ENCODE peak calls at places on chromosomes 13 and 19, in six cellular contexts. F, N, V, B, W and K are unnamed samples.

GRCh38 chr19:22428299-22428913 is 6.3 kb upstream of the ZNF98 start:
- DNase-seq in W (no peak), V (no peak), F (no peak), N (no peak), B (no peak), K (no peak)

GRCh38 chr19:46495789-46496099 is at the start of gene PNMA8B:
- DNase-seq in F (peak; percentile 81), B (no peak), W (no peak), V (no peak), N (peak; percentile 57), K (peak; percentile 91)

GRCh38 chr19:52066258-52066866 is 17.7 kb upstream of the ZNF432 start:
- DNase-seq in N (no peak), B (no peak), W (no peak), V (no peak), F (no peak), K (no peak)

GRCh38 chr19:49084206-49085019 is 838 bp upstream of the SNRNP70 start:
- DNase-seq in F (no peak), N (no peak), B (no peak), V (no peak), W (no peak), K (peak; percentile 11)

GRCh38 chr19:751501-752341 is 809 bp downstream of the MISP start:
- DNase-seq in W (peak; percentile 79), B (no peak), F (no peak), N (no peak), V (no peak), K (no peak)

GRCh38 chr13:96181886-96182285 is 92.0 kb downstream of the HS6ST3 start:
- DNase-seq in F (no peak), B (no peak), W (no peak), N (no peak), V (no peak), K (no peak)

GRCh38 chr13:58080806-58081205 is 449.3 kb downstream of the PCDH17 start:
- DNase-seq in N (no peak), B (no peak), W (no peak), F (no peak), V (no peak), K (no peak)

GRCh38 chr19:17680235-17680722 is 7.9 kb downstream of the UNC13A start:
- DNase-seq in W (peak; percentile 41), N (no peak), F (no peak), B (peak; percentile 64), V (no peak), K (no peak)

GRCh38 chr19:12194827-12195500 is 32.1 kb downstream of the ZNF136 start:
- DNase-seq in F (no peak), V (peak; percentile 34), B (peak; percentile 19), N (no peak), W (no peak), K (no peak)

GRCh38 chr19:1027020-1027952 is 878 bp downstream of the CNN2 start:
- DNase-seq in W (peak; percentile 50), B (peak; percentile 32), N (no peak), V (no peak), F (no peak), K (no peak)

GRCh38 chr19:56594783-56595547 is at the start of gene ZNF71:
- DNase-seq in N (peak; percentile 89), W (peak; percentile 65), V (peak; percentile 69), B (peak; percentile 82), F (peak; percentile 83), K (peak; percentile 86)

GRCh38 chr19:13234518-13234917 is 84.3 kb downstream of the IER2 start:
- DNase-seq in N (no peak), B (peak; percentile 71), V (peak; percentile 16), F (no peak), W (peak; percentile 36), K (no peak)

GRCh38 chr19:38686530-38686888 is 39.1 kb downstream of the ACTN4 start:
- DNase-seq in W (no peak), N (no peak), F (no peak), B (peak; percentile 48), V (no peak), K (no peak)

GRCh38 chr19:55390461-55390880 is 4.7 kb downstream of the RPL28 start:
- DNase-seq in N (no peak), F (no peak), V (no peak), W (peak; percentile 57), B (no peak), K (no peak)

GRCh38 chr19:45767881-45768643 is 990 bp downstream of the SIX5 start:
- DNase-seq in B (no peak), W (peak; percentile 56), F (peak; percentile 13), N (no peak), V (no peak), K (no peak)

GRCh38 chr13:71290963-71291937 is 575.8 kb downstream of the DACH1 start:
- DNase-seq in N (peak; percentile 37), B (peak; percentile 34), W (peak; percentile 75), F (peak; percentile 76), V (no peak), K (peak; percentile 83)

GRCh38 chr19:33248553-33248953 is 22.9 kb upstream of the SLC7A10 start:
- DNase-seq in W (no peak), V (no peak), B (no peak), F (no peak), N (no peak), K (no peak)

GRCh38 chr19:45267296-45267695 is 16.2 kb downstream of the MARK4 start:
- DNase-seq in N (no peak), W (no peak), F (no peak), B (no peak), V (no peak), K (no peak)

GRCh38 chr19:53157601-53158000 is 1.3 kb downstream of the ZNF347 start:
- DNase-seq in W (no peak), V (no peak), B (no peak), F (no peak), N (no peak), K (no peak)

GRCh38 chr13:62113145-62113544 is 697.5 kb upstream of the PCDH20 start:
- DNase-seq in W (peak; percentile 23), B (no peak), V (no peak), F (peak; percentile 21), N (no peak), K (no peak)

GRCh38 chr13:104408733-104409132 is 1342.5 kb upstream of the SLC10A2 start:
- DNase-seq in F (no peak), N (no peak), B (no peak), W (no peak), V (no peak), K (no peak)

GRCh38 chr19:3097442-3097871 is 3.3 kb downstream of the GNA11 start:
- DNase-seq in N (no peak), W (no peak), F (no peak), V (no peak), B (no peak), K (no peak)

GRCh38 chr19:46065486-46065885 is 24.7 kb upstream of the IGFL4 start:
- DNase-seq in F (no peak), N (no peak), B (no peak), V (no peak), W (peak; percentile 30), K (no peak)

GRCh38 chr19:1991516-1991915 is 24.0 kb downstream of the BTBD2 start:
- DNase-seq in B (no peak), V (no peak), N (no peak), F (no peak), W (no peak), K (no peak)

GRCh38 chr13:34416833-34417425 is 525.1 kb upstream of the NBEA start:
- DNase-seq in W (peak; percentile 34), N (no peak), B (no peak), V (no peak), F (peak; percentile 1), K (no peak)

GRCh38 chr19:11453468-11454341 is 18.3 kb downstream of the PRKCSH start:
- DNase-seq in W (no peak), N (no peak), B (no peak), V (no peak), F (no peak), K (no peak)

GRCh38 chr13:34174671-34175145 is 356.8 kb downstream of the RFC3 start:
- DNase-seq in N (no peak), V (no peak), F (no peak), B (no peak), W (no peak), K (no peak)

GRCh38 chr19:16266586-16266942 is 58.1 kb upstream of the KLF2 start:
- DNase-seq in W (no peak), N (no peak), F (no peak), V (no peak), B (peak; percentile 66), K (no peak)

GRCh38 chr13:28716511-28716910 is 2.3 kb downstream of the SLC46A3 start:
- DNase-seq in B (no peak), W (peak; percentile 99), V (no peak), N (no peak), F (no peak), K (no peak)

GRCh38 chr13:67402546-67402945 is 172.4 kb upstream of the PCDH9 start:
- DNase-seq in B (no peak), W (no peak), F (no peak), V (no peak), N (no peak), K (no peak)

GRCh38 chr19:12293771-12294307 is 844 bp downstream of the ZNF44 start:
- DNase-seq in V (no peak), F (peak; percentile 0), N (no peak), B (peak; percentile 60), W (no peak), K (no peak)